ENCODE peak calls at places on chromosomes 6 and 20, in eight cellular contexts. S is T-helper 2 cell; K is NCI-H345; H is CD8-positive, alpha-beta memory T cell; X is activated CD8-positive, alpha-beta memory T cell treated with anti-CD3 and anti-CD28 coated beads, Interleukin-2, amount 10 ng/mL, durations not matched to agents 7 days and 5 days; G is GM19239; L is Panc1; T is foreskin fibroblast. W is an unnamed sample.

GRCh38 chr6:17156966-17157365 is 55.1 kb downstream of the STMND1 start:
- DNase-seq in S (no peak), K (no peak), H (no peak), X (no peak), G (no peak), L (no peak), T (no peak), W (no peak)

GRCh38 chr6:108526739-108527174 is 34.0 kb upstream of the FOXO3 start:
- DNase-seq in S (peak; percentile 19), K (peak; percentile 32), H (no peak), X (no peak), G (no peak), L (peak; percentile 42), T (peak; percentile 25), W (no peak)

GRCh38 chr20:22473293-22473692 is 111.1 kb downstream of the FOXA2 start:
- DNase-seq in S (no peak), K (no peak), H (no peak), X (no peak), G (no peak), L (no peak), T (no peak), W (no peak)

GRCh38 chr6:66965227-66965626 is 1258.2 kb upstream of the EYS start:
- DNase-seq in S (no peak), K (no peak), H (no peak), X (no peak), G (no peak), L (no peak), T (no peak), W (no peak)

GRCh38 chr6:97594834-97595233 is 311.8 kb upstream of the MMS22L start:
- DNase-seq in S (no peak), K (no peak), H (no peak), X (no peak), G (no peak), L (no peak), T (peak; percentile 26), W (no peak)

GRCh38 chr20:8787090-8787489 is 281.8 kb upstream of the PLCB4 start:
- DNase-seq in S (no peak), K (no peak), H (no peak), X (no peak), G (no peak), L (no peak), T (no peak), W (no peak)

GRCh38 chr6:80543598-80544181 is 437.2 kb downstream of the BCKDHB start:
- DNase-seq in S (no peak), K (no peak), H (no peak), X (no peak), G (no peak), L (no peak), T (peak; percentile 47), W (no peak)

GRCh38 chr20:59042151-59042795 is at the start of gene PRELID3B:
- DNase-seq in S (no peak), K (peak; percentile 34), H (peak; percentile 23), X (no peak), G (no peak), L (no peak), T (no peak), W (no peak)

GRCh38 chr6:147116043-147116442 is 88.2 kb upstream of the STXBP5 start:
- DNase-seq in S (no peak), K (no peak), H (no peak), X (no peak), G (no peak), L (no peak), T (no peak), W (no peak)

GRCh38 chr20:31569163-31570020 is 35.7 kb upstream of the ID1 start:
- DNase-seq in S (peak; percentile 45), K (peak; percentile 63), H (peak; percentile 62), X (peak; percentile 72), G (no peak), L (no peak), T (peak; percentile 48), W (peak; percentile 34)

GRCh38 chr6:134848076-134848475 is 101.8 kb downstream of the ALDH8A1 start:
- DNase-seq in S (no peak), K (no peak), H (no peak), X (no peak), G (no peak), L (no peak), T (no peak), W (no peak)

GRCh38 chr6:52546678-52547077 is 30.2 kb downstream of the TRAM2 start:
- DNase-seq in S (no peak), K (no peak), H (no peak), X (no peak), G (no peak), L (no peak), T (no peak), W (no peak)

GRCh38 chr6:55490871-55491270 is 88.1 kb downstream of the HMGCLL1 start:
- DNase-seq in S (no peak), K (no peak), H (no peak), X (no peak), G (no peak), L (no peak), T (no peak), W (no peak)

GRCh38 chr20:47061549-47061948 is 166.9 kb downstream of the EYA2 start:
- DNase-seq in S (no peak), K (no peak), H (no peak), X (no peak), G (no peak), L (no peak), T (no peak), W (no peak)

GRCh38 chr6:84767591-84768201 is 3.3 kb upstream of the TBX18 start:
- DNase-seq in S (no peak), K (no peak), H (no peak), X (no peak), G (no peak), L (no peak), T (no peak), W (no peak)

GRCh38 chr20:11902264-11902663 is 15.4 kb upstream of the BTBD3 start:
- DNase-seq in S (no peak), K (no peak), H (no peak), X (no peak), G (no peak), L (no peak), T (peak; percentile 54), W (no peak)

GRCh38 chr6:89464295-89464694 is 31.3 kb downstream of the ANKRD6 start:
- DNase-seq in S (no peak), K (no peak), H (no peak), X (no peak), G (no peak), L (no peak), T (no peak), W (no peak)

GRCh38 chr6:53342210-53342609 is 6.5 kb downstream of the ELOVL5 start:
- DNase-seq in S (no peak), K (peak; percentile 28), H (no peak), X (no peak), G (no peak), L (no peak), T (no peak), W (no peak)

GRCh38 chr20:6851136-6851535 is 83.7 kb downstream of the BMP2 start:
- DNase-seq in S (no peak), K (no peak), H (no peak), X (no peak), G (no peak), L (no peak), T (no peak), W (no peak)

GRCh38 chr6:43088654-43089056 is 12.5 kb downstream of the PTK7 start:
- DNase-seq in S (no peak), K (no peak), H (no peak), X (no peak), G (no peak), L (no peak), T (no peak), W (no peak)

GRCh38 chr6:19697744-19698290 is 139.4 kb upstream of the ID4 start:
- DNase-seq in S (peak; percentile 48), K (no peak), H (no peak), X (no peak), G (no peak), L (no peak), T (peak; percentile 50), W (no peak)

GRCh38 chr6:125728739-125729138 is 20.7 kb upstream of the HEY2 start:
- DNase-seq in S (no peak), K (no peak), H (no peak), X (no peak), G (no peak), L (no peak), T (no peak), W (no peak)

GRCh38 chr6:39870950-39871349 is 63.3 kb downstream of the MOCS1 start:
- DNase-seq in S (no peak), K (no peak), H (no peak), X (no peak), G (no peak), L (no peak), T (no peak), W (no peak)

GRCh38 chr6:1832844-1833787 is 223.4 kb downstream of the FOXC1 start:
- DNase-seq in S (no peak), K (peak; percentile 9), H (no peak), X (no peak), G (no peak), L (no peak), T (peak; percentile 29), W (no peak)

GRCh38 chr6:30378290-30378937 is 33.5 kb downstream of the RPP21 start:
- DNase-seq in S (no peak), K (no peak), H (no peak), X (no peak), G (no peak), L (no peak), T (no peak), W (no peak)

GRCh38 chr6:66735106-66735890 is 1028.3 kb upstream of the EYS start:
- DNase-seq in S (no peak), K (no peak), H (no peak), X (no peak), G (no peak), L (no peak), T (peak; percentile 50), W (no peak)

GRCh38 chr6:35050291-35050987 is 90.7 kb downstream of the TCP11 start:
- DNase-seq in S (no peak), K (no peak), H (no peak), X (no peak), G (no peak), L (no peak), T (no peak), W (no peak)

GRCh38 chr6:142297996-142298753 is 3.6 kb upstream of the ADGRG6 start:
- DNase-seq in S (no peak), K (no peak), H (no peak), X (no peak), G (no peak), L (peak; percentile 88), T (peak; percentile 65), W (no peak)

GRCh38 chr20:36493013-36493800 is 48.1 kb upstream of the MYL9 start:
- DNase-seq in S (no peak), K (peak; percentile 33), H (no peak), X (peak; percentile 50), G (no peak), L (no peak), T (no peak), W (no peak)

GRCh38 chr20:25230177-25230831 is 17.6 kb upstream of the PYGB start:
- DNase-seq in S (no peak), K (no peak), H (no peak), X (no peak), G (no peak), L (no peak), T (no peak), W (no peak)

GRCh38 chr6:36788768-36789167 is 50.5 kb downstream of the CPNE5 start:
- DNase-seq in S (no peak), K (no peak), H (no peak), X (no peak), G (no peak), L (no peak), T (peak; percentile 21), W (no peak)

GRCh38 chr6:72665599-72665998 is 43.7 kb downstream of the KCNQ5 start:
- DNase-seq in S (no peak), K (no peak), H (no peak), X (no peak), G (no peak), L (no peak), T (no peak), W (no peak)

GRCh38 chr6:169212436-169212835 is 41.2 kb downstream of the THBS2 start:
- DNase-seq in S (no peak), K (no peak), H (no peak), X (no peak), G (no peak), L (no peak), T (no peak), W (no peak)

GRCh38 chr6:37134622-37135191 is 35.2 kb upstream of the PIM1 start:
- DNase-seq in S (peak; percentile 86), K (no peak), H (peak; percentile 31), X (peak; percentile 69), G (no peak), L (peak; percentile 95), T (peak; percentile 94), W (no peak)

W was measured in T-cell.